ENCODE peak calls at places on chromosomes 11 and 22, in five cellular contexts. One of them, this sample, is unnamed.
A peak's percentile ranks its signal among the peaks of the same experiment; 100 is the strongest.

GRCh38 chr11:102794382-102794781 is 3.6 kb downstream of the MMP1 start:
- DNase-seq in M059J: peak; percentile 63
- DNase-seq in activated CD4-positive, alpha-beta T cell treated with anti-CD3 and anti-CD28 coated beads, Interleukin-2, amount 10 ng/mL, durations not matched to agents 7 days and 5 days: no peak
- DNase-seq in SJSA1: peak; percentile 41
- DNase-seq in CD8-positive, alpha-beta memory T cell: no peak
- DNase-seq in this sample: no peak

GRCh38 chr22:26887456-26887855 is 230.1 kb downstream of the MIAT start:
- DNase-seq in M059J: peak; percentile 93
- DNase-seq in activated CD4-positive, alpha-beta T cell treated with anti-CD3 and anti-CD28 coated beads, Interleukin-2, amount 10 ng/mL, durations not matched to agents 7 days and 5 days: no peak
- DNase-seq in SJSA1: peak; percentile 68
- DNase-seq in CD8-positive, alpha-beta memory T cell: no peak
- DNase-seq in this sample: peak; percentile 77

GRCh38 chr11:61869636-61870428 is 21.5 kb downstream of the FADS3 start:
- DNase-seq in M059J: no peak
- DNase-seq in activated CD4-positive, alpha-beta T cell treated with anti-CD3 and anti-CD28 coated beads, Interleukin-2, amount 10 ng/mL, durations not matched to agents 7 days and 5 days: no peak
- DNase-seq in SJSA1: no peak
- DNase-seq in CD8-positive, alpha-beta memory T cell: no peak
- DNase-seq in this sample: no peak

GRCh38 chr11:14350215-14350614 is 8.8 kb downstream of the RRAS2 start:
- DNase-seq in M059J: no peak
- DNase-seq in activated CD4-positive, alpha-beta T cell treated with anti-CD3 and anti-CD28 coated beads, Interleukin-2, amount 10 ng/mL, durations not matched to agents 7 days and 5 days: no peak
- DNase-seq in SJSA1: no peak
- DNase-seq in CD8-positive, alpha-beta memory T cell: no peak
- DNase-seq in this sample: no peak

GRCh38 chr22:46028069-46028991 is 51.4 kb upstream of the WNT7B start:
- DNase-seq in M059J: no peak
- DNase-seq in activated CD4-positive, alpha-beta T cell treated with anti-CD3 and anti-CD28 coated beads, Interleukin-2, amount 10 ng/mL, durations not matched to agents 7 days and 5 days: no peak
- DNase-seq in SJSA1: no peak
- DNase-seq in CD8-positive, alpha-beta memory T cell: peak; percentile 29
- DNase-seq in this sample: no peak

GRCh38 chr11:118878187-118878586 is 5.5 kb upstream of the CXCR5 start:
- DNase-seq in M059J: no peak
- DNase-seq in activated CD4-positive, alpha-beta T cell treated with anti-CD3 and anti-CD28 coated beads, Interleukin-2, amount 10 ng/mL, durations not matched to agents 7 days and 5 days: peak; percentile 41
- DNase-seq in SJSA1: no peak
- DNase-seq in CD8-positive, alpha-beta memory T cell: no peak
- DNase-seq in this sample: no peak

GRCh38 chr11:87780068-87780413 is 395.2 kb downstream of the RAB38 start:
- DNase-seq in M059J: no peak
- DNase-seq in activated CD4-positive, alpha-beta T cell treated with anti-CD3 and anti-CD28 coated beads, Interleukin-2, amount 10 ng/mL, durations not matched to agents 7 days and 5 days: no peak
- DNase-seq in SJSA1: no peak
- DNase-seq in CD8-positive, alpha-beta memory T cell: no peak
- DNase-seq in this sample: no peak

GRCh38 chr11:104934594-104934993 is 33.8 kb downstream of the CASP4 start:
- DNase-seq in M059J: no peak
- DNase-seq in activated CD4-positive, alpha-beta T cell treated with anti-CD3 and anti-CD28 coated beads, Interleukin-2, amount 10 ng/mL, durations not matched to agents 7 days and 5 days: peak; percentile 6
- DNase-seq in SJSA1: no peak
- DNase-seq in CD8-positive, alpha-beta memory T cell: no peak
- DNase-seq in this sample: no peak

GRCh38 chr22:44049369-44050231 is 25.5 kb downstream of the PARVB start:
- DNase-seq in M059J: no peak
- DNase-seq in activated CD4-positive, alpha-beta T cell treated with anti-CD3 and anti-CD28 coated beads, Interleukin-2, amount 10 ng/mL, durations not matched to agents 7 days and 5 days: no peak
- DNase-seq in SJSA1: no peak
- DNase-seq in CD8-positive, alpha-beta memory T cell: no peak
- DNase-seq in this sample: no peak

GRCh38 chr22:25747245-25747944 is 5.4 kb downstream of the MYO18B start:
- DNase-seq in M059J: peak; percentile 98
- DNase-seq in activated CD4-positive, alpha-beta T cell treated with anti-CD3 and anti-CD28 coated beads, Interleukin-2, amount 10 ng/mL, durations not matched to agents 7 days and 5 days: no peak
- DNase-seq in SJSA1: peak; percentile 91
- DNase-seq in CD8-positive, alpha-beta memory T cell: no peak
- DNase-seq in this sample: peak; percentile 97

GRCh38 chr11:135033545-135033944 is 621.5 kb upstream of the B3GAT1 start:
- DNase-seq in M059J: peak; percentile 22
- DNase-seq in activated CD4-positive, alpha-beta T cell treated with anti-CD3 and anti-CD28 coated beads, Interleukin-2, amount 10 ng/mL, durations not matched to agents 7 days and 5 days: no peak
- DNase-seq in SJSA1: no peak
- DNase-seq in CD8-positive, alpha-beta memory T cell: no peak
- DNase-seq in this sample: no peak

GRCh38 chr22:38191746-38192474 is 9.9 kb upstream of the MAFF start:
- DNase-seq in M059J: no peak
- DNase-seq in activated CD4-positive, alpha-beta T cell treated with anti-CD3 and anti-CD28 coated beads, Interleukin-2, amount 10 ng/mL, durations not matched to agents 7 days and 5 days: no peak
- DNase-seq in SJSA1: no peak
- DNase-seq in CD8-positive, alpha-beta memory T cell: no peak
- DNase-seq in this sample: no peak

GRCh38 chr11:76253416-76253815 is 47.1 kb upstream of the WNT11 start:
- DNase-seq in M059J: no peak
- DNase-seq in activated CD4-positive, alpha-beta T cell treated with anti-CD3 and anti-CD28 coated beads, Interleukin-2, amount 10 ng/mL, durations not matched to agents 7 days and 5 days: no peak
- DNase-seq in SJSA1: no peak
- DNase-seq in CD8-positive, alpha-beta memory T cell: no peak
- DNase-seq in this sample: no peak

GRCh38 chr11:133819916-133820315 is 25.4 kb downstream of the SPATA19 start:
- DNase-seq in M059J: no peak
- DNase-seq in activated CD4-positive, alpha-beta T cell treated with anti-CD3 and anti-CD28 coated beads, Interleukin-2, amount 10 ng/mL, durations not matched to agents 7 days and 5 days: no peak
- DNase-seq in SJSA1: no peak
- DNase-seq in CD8-positive, alpha-beta memory T cell: no peak
- DNase-seq in this sample: no peak